ENCODE peak calls at places on chromosomes 2 and 18, in ten cellular contexts. M is NCI-H82, H is NCI-H748 treated with DMSO at 0.1 percent for 48 hours, K is mesenchymal stem cell, X is PC-3, B is left kidney, A is Caki2, I is NCI-H446 treated with DMSO at 0.1 percent for 48 hours, G is mesendoderm, J is GM10248. Q is an unnamed sample.

GRCh38 chr2:20035961-20036666 is 15.3 kb downstream of the LAPTM4A start:
- DNase-seq in M (no peak), H (no peak), K (no peak), X (no peak), B (no peak), A (peak), I (no peak), G (no peak), J (no peak), Q (no peak)

GRCh38 chr18:21243041-21243431 is 1.0 kb downstream of the GREB1L start:
- DNase-seq in M (peak), H (no peak), K (peak), X (peak), B (peak), A (peak), I (no peak), G (peak), J (no peak), Q (no peak)

GRCh38 chr18:21443776-21444464 is 156.6 kb downstream of the ESCO1 start:
- DNase-seq in M (no peak), H (no peak), K (no peak), X (no peak), B (no peak), A (peak), I (no peak), G (no peak), J (no peak), Q (no peak)

GRCh38 chr18:7177131-7177744 is 53.7 kb upstream of the LRRC30 start:
- DNase-seq in M (peak), H (peak), K (peak), X (peak), B (peak), A (peak), I (no peak), G (peak), J (no peak), Q (peak)

GRCh38 chr2:12155308-12156061 is 409.1 kb downstream of the LPIN1 start:
- DNase-seq in M (no peak), H (no peak), K (peak), X (peak), B (no peak), A (no peak), I (no peak), G (peak), J (no peak), Q (no peak)

GRCh38 chr2:28129955-28130695 is 239.6 kb downstream of the BABAM2 start:
- DNase-seq in M (no peak), H (no peak), K (no peak), X (peak), B (no peak), A (peak), I (no peak), G (no peak), J (no peak), Q (no peak)

GRCh38 chr18:49730951-49731391 is 82.4 kb downstream of the ACAA2 start:
- DNase-seq in M (no peak), H (no peak), K (no peak), X (no peak), B (no peak), A (no peak), I (no peak), G (peak), J (no peak), Q (no peak)

GRCh38 chr2:18336975-18337374 is 223.5 kb downstream of the RDH14 start:
- DNase-seq in M (no peak), H (no peak), K (peak), X (no peak), B (no peak), A (no peak), I (no peak), G (no peak), J (no peak), Q (no peak)

GRCh38 chr2:32807662-32808061 is 139.1 kb upstream of the LTBP1 start:
- DNase-seq in M (no peak), H (no peak), K (no peak), X (no peak), B (no peak), A (no peak), I (no peak), G (no peak), J (no peak), Q (no peak)

GRCh38 chr2:105450495-105450894 is 51.6 kb upstream of the FHL2 start:
- DNase-seq in M (no peak), H (no peak), K (no peak), X (no peak), B (no peak), A (no peak), I (no peak), G (no peak), J (no peak), Q (no peak)

Q was measured in DMS 273 treated with DMSO at 0.1 percent for 48 hours.